ENCODE peak calls at places on chromosomes 5 and 9, in ten cellular contexts. One of them, this sample, is unnamed.

GRCh38 chr5:124172389-124173003 is 573.9 kb downstream of the ZNF608 start:
- DNase-seq in upper lobe of left lung: no peak
- DNase-seq in right lobe of liver: no peak
- DNase-seq in adrenal gland: no peak
- DNase-seq in HCT116: peak
- DNase-seq in Peyer's patch: no peak
- DNase-seq in breast epithelium: no peak
- DNase-seq in uterus: no peak
- DNase-seq in endothelial cell of umbilical vein: no peak
- DNase-seq in GM12878: no peak
- DNase-seq in this sample: no peak

GRCh38 chr9:129459550-129460322 is 161.2 kb downstream of the C9orf50 start:
- DNase-seq in upper lobe of left lung: no peak
- DNase-seq in right lobe of liver: no peak
- DNase-seq in adrenal gland: no peak
- DNase-seq in HCT116: no peak
- DNase-seq in Peyer's patch: no peak
- DNase-seq in breast epithelium: peak
- DNase-seq in uterus: no peak
- DNase-seq in endothelial cell of umbilical vein: no peak
- DNase-seq in GM12878: no peak
- DNase-seq in this sample: no peak

GRCh38 chr9:1759901-1760300 is 255.2 kb upstream of the SMARCA2 start:
- DNase-seq in upper lobe of left lung: no peak
- DNase-seq in right lobe of liver: no peak
- DNase-seq in adrenal gland: no peak
- DNase-seq in HCT116: no peak
- DNase-seq in Peyer's patch: no peak
- DNase-seq in breast epithelium: no peak
- DNase-seq in uterus: no peak
- DNase-seq in endothelial cell of umbilical vein: no peak
- DNase-seq in GM12878: no peak
- DNase-seq in this sample: no peak

GRCh38 chr5:150073086-150073625 is 13.2 kb downstream of the CSF1R start:
- DNase-seq in upper lobe of left lung: peak
- DNase-seq in right lobe of liver: no peak
- DNase-seq in adrenal gland: peak
- DNase-seq in HCT116: no peak
- DNase-seq in Peyer's patch: no peak
- DNase-seq in breast epithelium: no peak
- DNase-seq in uterus: peak
- DNase-seq in endothelial cell of umbilical vein: no peak
- DNase-seq in GM12878: no peak
- DNase-seq in this sample: peak

GRCh38 chr9:34653131-34653530 is 1.1 kb downstream of the IL11RA start:
- DNase-seq in upper lobe of left lung: no peak
- DNase-seq in right lobe of liver: no peak
- DNase-seq in adrenal gland: no peak
- DNase-seq in HCT116: no peak
- DNase-seq in Peyer's patch: no peak
- DNase-seq in breast epithelium: no peak
- DNase-seq in uterus: no peak
- DNase-seq in endothelial cell of umbilical vein: peak
- DNase-seq in GM12878: no peak
- DNase-seq in this sample: no peak

GRCh38 chr5:117093653-117094052 is 519.0 kb upstream of the SEMA6A start:
- DNase-seq in upper lobe of left lung: no peak
- DNase-seq in right lobe of liver: no peak
- DNase-seq in adrenal gland: no peak
- DNase-seq in HCT116: no peak
- DNase-seq in Peyer's patch: no peak
- DNase-seq in breast epithelium: no peak
- DNase-seq in uterus: no peak
- DNase-seq in endothelial cell of umbilical vein: no peak
- DNase-seq in GM12878: no peak
- DNase-seq in this sample: no peak

GRCh38 chr5:58322453-58322852 is 137.4 kb downstream of the PLK2 start:
- DNase-seq in upper lobe of left lung: no peak
- DNase-seq in right lobe of liver: no peak
- DNase-seq in adrenal gland: no peak
- DNase-seq in HCT116: no peak
- DNase-seq in Peyer's patch: no peak
- DNase-seq in breast epithelium: no peak
- DNase-seq in uterus: no peak
- DNase-seq in endothelial cell of umbilical vein: peak
- DNase-seq in GM12878: no peak
- DNase-seq in this sample: no peak

GRCh38 chr5:72388652-72389051 is 68.5 kb downstream of the PTCD2 start:
- DNase-seq in upper lobe of left lung: no peak
- DNase-seq in right lobe of liver: no peak
- DNase-seq in adrenal gland: no peak
- DNase-seq in HCT116: no peak
- DNase-seq in Peyer's patch: no peak
- DNase-seq in breast epithelium: peak
- DNase-seq in uterus: peak
- DNase-seq in endothelial cell of umbilical vein: no peak
- DNase-seq in GM12878: no peak
- DNase-seq in this sample: peak

GRCh38 chr5:143964919-143965318 is 153.0 kb downstream of the HMHB1 start:
- DNase-seq in upper lobe of left lung: no peak
- DNase-seq in right lobe of liver: no peak
- DNase-seq in adrenal gland: no peak
- DNase-seq in HCT116: no peak
- DNase-seq in Peyer's patch: no peak
- DNase-seq in breast epithelium: no peak
- DNase-seq in uterus: no peak
- DNase-seq in endothelial cell of umbilical vein: no peak
- DNase-seq in GM12878: no peak
- DNase-seq in this sample: no peak

DNA sequence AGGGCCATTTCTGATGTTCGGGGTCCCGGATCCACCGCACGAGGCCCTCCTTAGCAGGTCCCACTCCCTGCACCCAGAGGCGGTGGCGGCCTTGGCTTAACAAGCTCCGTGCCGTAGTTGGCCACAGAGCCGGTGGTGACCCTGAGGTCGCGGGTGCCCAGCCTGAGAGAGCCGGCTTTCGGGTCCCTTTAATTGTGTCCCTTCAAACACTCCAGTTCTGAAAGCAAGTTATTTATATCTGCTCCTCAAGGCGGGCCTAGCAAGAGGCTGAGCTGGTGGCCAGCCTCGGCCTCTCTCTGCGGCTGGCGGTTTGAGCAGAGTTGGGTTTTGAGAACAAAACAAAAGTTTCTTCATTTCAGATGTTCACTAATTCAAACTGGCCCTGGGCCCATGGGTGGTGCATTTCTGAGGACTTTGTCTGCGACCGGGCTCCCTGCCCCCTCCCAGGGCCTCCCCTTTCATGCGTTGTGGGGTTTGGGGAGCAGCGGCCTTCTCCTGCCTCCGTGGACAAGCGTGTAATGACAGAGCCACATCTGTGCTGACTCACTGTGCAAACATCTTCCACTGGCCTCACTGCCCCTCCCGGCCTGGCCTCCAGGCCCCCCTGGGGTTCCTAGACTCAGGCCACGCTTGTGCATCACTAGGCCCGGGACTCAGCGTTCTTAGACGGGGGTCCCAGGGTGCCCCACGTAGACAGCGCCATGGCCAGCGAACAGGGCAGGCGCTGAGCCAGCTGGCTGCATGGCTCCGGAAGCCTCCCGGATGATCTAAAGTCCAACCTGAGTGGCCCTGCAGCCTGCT is 49.4 kb upstream of the COL5A1 start:
- DNase-seq in upper lobe of left lung: no peak
- DNase-seq in right lobe of liver: no peak
- DNase-seq in adrenal gland: no peak
- DNase-seq in HCT116: no peak
- DNase-seq in Peyer's patch: peak
- DNase-seq in breast epithelium: no peak
- DNase-seq in uterus: peak
- DNase-seq in endothelial cell of umbilical vein: no peak
- DNase-seq in GM12878: no peak
- DNase-seq in this sample: peak
- TF ChIP-seq POLR2A in upper lobe of left lung: no peak
- TF ChIP-seq POLR2A in right lobe of liver: no peak
- TF ChIP-seq POLR2A in adrenal gland: no peak
- TF ChIP-seq POLR2A in HCT116: no peak
- TF ChIP-seq POLR2A in Peyer's patch: no peak
- TF ChIP-seq POLR2A in breast epithelium: no peak
- TF ChIP-seq POLR2A in uterus: no peak
- TF ChIP-seq POLR2A in endothelial cell of umbilical vein: no peak
- TF ChIP-seq POLR2A in GM12878: no peak
- TF ChIP-seq POLR2A in this sample: no peak

GRCh38 chr9:120477534-120478001 is 102.4 kb downstream of the CDK5RAP2 start:
- DNase-seq in upper lobe of left lung: peak
- DNase-seq in right lobe of liver: peak
- DNase-seq in adrenal gland: peak
- DNase-seq in HCT116: peak
- DNase-seq in Peyer's patch: peak
- DNase-seq in breast epithelium: no peak
- DNase-seq in uterus: no peak
- DNase-seq in endothelial cell of umbilical vein: peak
- DNase-seq in GM12878: no peak
- DNase-seq in this sample: peak

GRCh38 chr9:120478208-120478607 is 101.8 kb downstream of the CDK5RAP2 start:
- DNase-seq in upper lobe of left lung: no peak
- DNase-seq in right lobe of liver: no peak
- DNase-seq in adrenal gland: no peak
- DNase-seq in HCT116: no peak
- DNase-seq in Peyer's patch: no peak
- DNase-seq in breast epithelium: no peak
- DNase-seq in uterus: no peak
- DNase-seq in endothelial cell of umbilical vein: no peak
- DNase-seq in GM12878: no peak
- DNase-seq in this sample: no peak

GRCh38 chr9:120473626-120474025 is 106.3 kb downstream of the CDK5RAP2 start:
- DNase-seq in upper lobe of left lung: no peak
- DNase-seq in right lobe of liver: no peak
- DNase-seq in adrenal gland: no peak
- DNase-seq in HCT116: no peak
- DNase-seq in Peyer's patch: no peak
- DNase-seq in breast epithelium: no peak
- DNase-seq in uterus: no peak
- DNase-seq in endothelial cell of umbilical vein: no peak
- DNase-seq in GM12878: no peak
- DNase-seq in this sample: no peak

GRCh38 chr9:120474579-120475243 is 105.3 kb downstream of the CDK5RAP2 start:
- DNase-seq in upper lobe of left lung: peak
- DNase-seq in right lobe of liver: no peak
- DNase-seq in adrenal gland: no peak
- DNase-seq in HCT116: no peak
- DNase-seq in Peyer's patch: no peak
- DNase-seq in breast epithelium: no peak
- DNase-seq in uterus: no peak
- DNase-seq in endothelial cell of umbilical vein: peak
- DNase-seq in GM12878: no peak
- DNase-seq in this sample: no peak

GRCh38 chr9:120475341-120475740 is 104.6 kb downstream of the CDK5RAP2 start:
- DNase-seq in upper lobe of left lung: no peak
- DNase-seq in right lobe of liver: no peak
- DNase-seq in adrenal gland: no peak
- DNase-seq in HCT116: no peak
- DNase-seq in Peyer's patch: no peak
- DNase-seq in breast epithelium: no peak
- DNase-seq in uterus: no peak
- DNase-seq in endothelial cell of umbilical vein: no peak
- DNase-seq in GM12878: no peak
- DNase-seq in this sample: peak
- H3K27ac ChIP-seq in upper lobe of left lung: peak
- H3K27ac ChIP-seq in right lobe of liver: no peak
- H3K27ac ChIP-seq in adrenal gland: no peak
- H3K27ac ChIP-seq in HCT116: no peak
- H3K27ac ChIP-seq in Peyer's patch: no peak
- H3K27ac ChIP-seq in breast epithelium: peak
- H3K27ac ChIP-seq in uterus: no peak
- H3K27ac ChIP-seq in endothelial cell of umbilical vein: no peak
- H3K27ac ChIP-seq in GM12878: no peak
- H3K27ac ChIP-seq in this sample: peak

GRCh38 chr5:54545796-54546195 is 28.2 kb downstream of the SNX18 start:
- DNase-seq in upper lobe of left lung: no peak
- DNase-seq in right lobe of liver: no peak
- DNase-seq in adrenal gland: no peak
- DNase-seq in HCT116: no peak
- DNase-seq in Peyer's patch: no peak
- DNase-seq in breast epithelium: no peak
- DNase-seq in uterus: no peak
- DNase-seq in endothelial cell of umbilical vein: no peak
- DNase-seq in GM12878: no peak
- DNase-seq in this sample: no peak
- TF ChIP-seq POLR2A in upper lobe of left lung: no peak
- TF ChIP-seq POLR2A in right lobe of liver: no peak
- TF ChIP-seq POLR2A in adrenal gland: no peak
- TF ChIP-seq POLR2A in HCT116: no peak
- TF ChIP-seq POLR2A in Peyer's patch: no peak
- TF ChIP-seq POLR2A in breast epithelium: no peak
- TF ChIP-seq POLR2A in uterus: no peak
- TF ChIP-seq POLR2A in endothelial cell of umbilical vein: no peak
- TF ChIP-seq POLR2A in GM12878: no peak
- TF ChIP-seq POLR2A in this sample: no peak

DNA sequence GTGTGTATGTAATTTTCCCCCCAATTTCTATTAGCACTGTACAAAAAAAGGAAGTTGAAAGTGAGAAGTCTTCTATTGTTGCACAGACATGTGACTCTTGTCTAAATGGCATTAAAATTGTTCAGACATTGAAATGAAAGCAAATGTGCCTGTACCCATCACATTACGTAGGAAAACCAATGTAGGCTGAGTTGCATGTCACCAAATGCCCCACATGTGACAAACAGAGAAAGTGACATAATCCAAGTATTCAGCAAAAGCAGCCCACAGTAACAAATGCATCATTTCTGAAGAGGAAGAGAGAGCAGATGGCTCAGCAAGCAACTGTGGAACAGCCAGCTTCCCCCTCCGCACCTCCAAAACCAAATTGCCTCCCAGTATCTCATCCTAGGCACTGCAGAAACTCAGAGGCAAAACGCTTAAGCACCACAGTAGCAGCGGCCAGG is 161.5 kb upstream of the NR4A3 start:
- DNase-seq in upper lobe of left lung: peak
- DNase-seq in right lobe of liver: peak
- DNase-seq in adrenal gland: no peak
- DNase-seq in HCT116: no peak
- DNase-seq in Peyer's patch: peak
- DNase-seq in breast epithelium: no peak
- DNase-seq in uterus: no peak
- DNase-seq in endothelial cell of umbilical vein: no peak
- DNase-seq in GM12878: peak
- DNase-seq in this sample: no peak
- H3K27ac ChIP-seq in upper lobe of left lung: no peak
- H3K27ac ChIP-seq in right lobe of liver: no peak
- H3K27ac ChIP-seq in adrenal gland: no peak
- H3K27ac ChIP-seq in HCT116: no peak
- H3K27ac ChIP-seq in Peyer's patch: no peak
- H3K27ac ChIP-seq in breast epithelium: no peak
- H3K27ac ChIP-seq in uterus: no peak
- H3K27ac ChIP-seq in endothelial cell of umbilical vein: no peak
- H3K27ac ChIP-seq in GM12878: no peak
- H3K27ac ChIP-seq in this sample: no peak

GRCh38 chr9:19048966-19049871 is at the start of gene RRAGA:
- DNase-seq in upper lobe of left lung: peak
- DNase-seq in right lobe of liver: peak
- DNase-seq in adrenal gland: peak
- DNase-seq in HCT116: peak
- DNase-seq in Peyer's patch: peak
- DNase-seq in breast epithelium: peak
- DNase-seq in uterus: peak
- DNase-seq in endothelial cell of umbilical vein: peak
- DNase-seq in GM12878: peak
- DNase-seq in this sample: peak
- TF ChIP-seq POLR2A in upper lobe of left lung: no peak
- TF ChIP-seq POLR2A in right lobe of liver: peak
- TF ChIP-seq POLR2A in adrenal gland: peak
- TF ChIP-seq POLR2A in HCT116: peak
- TF ChIP-seq POLR2A in Peyer's patch: peak
- TF ChIP-seq POLR2A in breast epithelium: no peak
- TF ChIP-seq POLR2A in uterus: peak
- TF ChIP-seq POLR2A in endothelial cell of umbilical vein: peak
- TF ChIP-seq POLR2A in GM12878: peak
- TF ChIP-seq POLR2A in this sample: no peak